ENCODE peak calls at places on chromosome 13, in nine cellular contexts. A is astrocyte of the spinal cord, M is RWPE2, V is cardiac fibroblast, E is activated B cell treated with CpG ODN at 0.5 μM for 24 hours, X is D721Med, D is progenitor cell of endocrine pancreas, Z is AG04449, S is glutamatergic neuron. B is an unnamed sample.

GRCh38 chr13:96710166-96710866 is 284.0 kb downstream of the OXGR1 start:
- DNase-seq in E (no peak), Z (no peak), V (no peak), S (peak; percentile 21), X (no peak), M (no peak), D (no peak), A (peak; percentile 12), B (no peak)

GRCh38 chr13:46211116-46211515 is 612 bp upstream of the LRRC63 start:
- DNase-seq in A (peak; percentile 2), V (no peak), X (no peak), M (no peak), E (no peak), D (no peak), Z (no peak), S (no peak), B (no peak)

GRCh38 chr13:91346848-91347211 is 657 bp upstream of the MIR17HG start:
- DNase-seq in D (peak; percentile 11), A (peak; percentile 32), M (no peak), Z (no peak), S (no peak), E (no peak), X (no peak), V (peak; percentile 4), B (no peak)

GRCh38 chr13:113321546-113321945 is 24.5 kb downstream of the LAMP1 start:
- DNase-seq in X (no peak), V (no peak), M (no peak), D (no peak), Z (no peak), E (no peak), S (no peak), A (no peak), B (no peak)

GRCh38 chr13:103859952-103860351 is 793.7 kb upstream of the SLC10A2 start:
- DNase-seq in X (no peak), V (no peak), D (no peak), Z (no peak), S (no peak), E (no peak), A (no peak), M (no peak), B (no peak)

GRCh38 chr13:94201022-94201421 is 278.5 kb downstream of the DCT start:
- DNase-seq in V (no peak), D (no peak), M (no peak), A (no peak), E (no peak), X (no peak), S (no peak), Z (no peak), B (no peak)

GRCh38 chr13:94712812-94713555 is 639 bp upstream of the SOX21 start:
- DNase-seq in D (peak; percentile 82), M (peak; percentile 62), V (peak; percentile 74), Z (peak; percentile 2), E (no peak), A (peak; percentile 77), S (peak; percentile 58), X (no peak), B (peak; percentile 74)

GRCh38 chr13:39612023-39612637 is 9.1 kb upstream of the LHFPL6 start:
- DNase-seq in X (peak; percentile 24), D (peak; percentile 42), A (peak; percentile 78), S (peak; percentile 57), M (no peak), V (peak; percentile 86), Z (no peak), E (no peak), B (no peak)

GRCh38 chr13:101661839-101662238 is 209.4 kb downstream of the ITGBL1 start:
- DNase-seq in S (no peak), X (no peak), V (no peak), M (no peak), E (no peak), A (no peak), D (no peak), Z (no peak), B (no peak)

GRCh38 chr13:35744144-35744543 is 267.7 kb upstream of the MAB21L1 start:
- DNase-seq in D (no peak), M (no peak), A (no peak), E (no peak), V (no peak), Z (no peak), X (no peak), S (no peak), B (no peak)

GRCh38 chr13:25732146-25732865 is 319.5 kb downstream of the SHISA2 start:
- DNase-seq in X (no peak), D (no peak), V (peak; percentile 35), A (peak; percentile 69), Z (no peak), E (no peak), S (no peak), M (no peak), B (no peak)

GRCh38 chr13:50400930-50401553 is 385.8 kb downstream of the KCNRG start:
- DNase-seq in D (no peak), A (peak; percentile 83), M (no peak), X (no peak), S (no peak), E (no peak), V (peak; percentile 89), Z (peak; percentile 74), B (no peak)

GRCh38 chr13:77002590-77003190 is 10.8 kb downstream of the CLN5 start:
- DNase-seq in V (peak; percentile 65), Z (no peak), S (no peak), A (peak; percentile 49), M (no peak), X (no peak), D (no peak), E (no peak), B (no peak)

GRCh38 chr13:98299954-98300350 is 122.9 kb upstream of the RNF113B start:
- DNase-seq in V (peak; percentile 14), D (no peak), E (no peak), A (no peak), S (no peak), X (no peak), M (no peak), Z (no peak), B (no peak)

GRCh38 chr13:97385146-97385545 is 48.8 kb upstream of the RAP2A start:
- DNase-seq in M (no peak), E (no peak), X (no peak), D (no peak), Z (peak; percentile 59), V (no peak), S (no peak), A (no peak), B (no peak)

GRCh38 chr13:100890645-100891044 is 216.1 kb upstream of the TMTC4 start:
- DNase-seq in V (no peak), M (no peak), X (no peak), A (no peak), E (no peak), D (no peak), S (no peak), Z (no peak), B (no peak)

GRCh38 chr13:21478881-21479808 is 20.0 kb upstream of the ZDHHC20 start:
- DNase-seq in A (peak; percentile 82), Z (peak; percentile 23), V (peak; percentile 86), M (no peak), S (no peak), E (no peak), X (no peak), D (no peak), B (no peak)

GRCh38 chr13:45603338-45603737 is 12.2 kb downstream of the ERICH6B start:
- DNase-seq in X (no peak), Z (no peak), A (no peak), V (no peak), M (no peak), S (no peak), D (no peak), E (no peak), B (no peak)

GRCh38 chr13:52414051-52414450 is 8.1 kb upstream of the THSD1 start:
- DNase-seq in D (no peak), A (no peak), Z (no peak), V (no peak), X (no peak), M (no peak), S (no peak), E (no peak), B (no peak)

GRCh38 chr13:111505175-111505777 is 184.8 kb downstream of the TEX29 start:
- DNase-seq in S (peak; percentile 61), E (no peak), V (no peak), M (no peak), X (no peak), Z (no peak), A (no peak), D (no peak), B (peak; percentile 25)
- TF ChIP-seq CTCF in S (peak; percentile 32), E (no peak), V (no peak), M (no peak), X (peak; percentile 22), Z (no peak), A (no peak), D (peak; percentile 74), B (peak; percentile 77)

GRCh38 chr13:26882731-26883130 is 122.1 kb upstream of the GPR12 start:
- DNase-seq in M (no peak), Z (no peak), A (no peak), E (no peak), X (no peak), S (no peak), V (no peak), D (no peak), B (no peak)
- TF ChIP-seq CTCF in M (no peak), Z (no peak), A (no peak), E (no peak), X (no peak), S (no peak), V (no peak), D (no peak), B (no peak)

GRCh38 chr13:73608731-73609485 is 525.3 kb downstream of the KLF12 start:
- DNase-seq in S (no peak), E (no peak), A (no peak), M (no peak), D (no peak), V (no peak), X (no peak), Z (no peak), B (no peak)
- TF ChIP-seq CTCF in S (no peak), E (no peak), A (no peak), M (no peak), D (no peak), V (no peak), X (no peak), Z (no peak), B (no peak)

GRCh38 chr13:26965976-26966375 is 205.4 kb upstream of the GPR12 start:
- DNase-seq in D (no peak), Z (no peak), E (no peak), V (peak; percentile 90), S (peak; percentile 55), M (no peak), A (peak; percentile 33), X (no peak), B (no peak)

GRCh38 chr13:26964278-26965057 is 203.9 kb upstream of the GPR12 start:
- DNase-seq in Z (no peak), S (no peak), V (peak; percentile 49), M (no peak), D (no peak), A (no peak), X (no peak), E (no peak), B (no peak)

GRCh38 chr13:26965058-26965380 is 204.4 kb upstream of the GPR12 start:
- DNase-seq in V (no peak), A (no peak), M (no peak), Z (no peak), X (no peak), D (no peak), E (no peak), S (no peak), B (no peak)

GRCh38 chr13:26962671-26963070 is 202.1 kb upstream of the GPR12 start:
- DNase-seq in S (no peak), X (no peak), M (no peak), A (no peak), D (no peak), V (no peak), Z (no peak), E (no peak), B (no peak)

GRCh38 chr13:26961890-26962615 is 201.5 kb upstream of the GPR12 start:
- DNase-seq in V (no peak), A (no peak), M (no peak), S (no peak), Z (no peak), E (no peak), D (peak; percentile 16), X (no peak), B (no peak)
- TF ChIP-seq CTCF in V (no peak), A (no peak), M (no peak), S (no peak), Z (no peak), E (no peak), D (no peak), X (no peak), B (no peak)

B was measured in type B pancreatic cell.